ENCODE peak calls at places on chromosome 19, in ten cellular contexts. T, Q, Y, J, D, B, V, Z, X and I are unnamed samples.

GRCh38 chr19:11446652-11447301 is 11.3 kb downstream of the PRKCSH start:
- DNase-seq in T (no peak), Q (peak), Y (peak), J (peak), D (peak), B (peak), V (no peak), Z (no peak), X (peak), I (no peak)

GRCh38 chr19:16013851-16014840 is 62.1 kb upstream of the TPM4 start:
- DNase-seq in T (no peak), Q (no peak), Y (no peak), J (no peak), D (no peak), B (no peak), V (no peak), Z (no peak), X (no peak), I (no peak)

GRCh38 chr19:8552810-8553209 is 24.4 kb downstream of the MYO1F start:
- DNase-seq in T (no peak), Q (no peak), Y (peak), J (peak), D (no peak), B (no peak), V (no peak), Z (no peak), X (peak), I (no peak)

GRCh38 chr19:43997631-43998290 is 5.0 kb upstream of the ZNF230 start:
- DNase-seq in T (no peak), Q (no peak), Y (no peak), J (peak), D (no peak), B (no peak), V (no peak), Z (no peak), X (peak), I (no peak)

GRCh38 chr19:48481191-48481500 is 12.0 kb downstream of the CYTH2 start:
- DNase-seq in T (peak), Q (no peak), Y (no peak), J (peak), D (no peak), B (no peak), V (no peak), Z (no peak), X (no peak), I (no peak)

GRCh38 chr19:57537953-57538547 is 10.9 kb downstream of the ZNF549 start:
- DNase-seq in T (no peak), Q (no peak), Y (no peak), J (peak), D (no peak), B (no peak), V (no peak), Z (no peak), X (no peak), I (no peak)

GRCh38 chr19:31361728-31362127 is 12.5 kb upstream of the TSHZ3 start:
- DNase-seq in T (no peak), Q (no peak), Y (no peak), J (no peak), D (no peak), B (no peak), V (no peak), Z (no peak), X (no peak), I (no peak)

GRCh38 chr19:34172661-34173144 is 399 bp downstream of the LSM14A start:
- DNase-seq in T (no peak), Q (no peak), Y (no peak), J (no peak), D (no peak), B (peak), V (peak), Z (no peak), X (no peak), I (no peak)

GRCh38 chr19:15441317-15441716 is 8.4 kb downstream of the WIZ start:
- DNase-seq in T (no peak), Q (no peak), Y (no peak), J (no peak), D (no peak), B (no peak), V (no peak), Z (no peak), X (no peak), I (no peak)

GRCh38 chr19:10727599-10728250 is 9.8 kb downstream of the DNM2 start:
- DNase-seq in T (no peak), Q (no peak), Y (no peak), J (no peak), D (no peak), B (no peak), V (no peak), Z (no peak), X (no peak), I (no peak)